ENCODE peak calls at places on chromosomes 6 and 20, in ten cellular contexts. A is prostate gland; T is HFFc6; F is activated naive CD4-positive, alpha-beta T cell; G is occipital lobe; S is stimulated activated naive CD8-positive, alpha-beta T cell treated with anti-CD3 and anti-CD28 coated beads, Interleukin-15, amount 100 ng/mL, for 72 hours; V is KG1; I is H54; N is dorsolateral prefrontal cortex; L is anterior cingulate cortex. B is an unnamed sample.

GRCh38 chr6:93550551-93551276 is 131.4 kb upstream of the EPHA7 start:
- DNase-seq in A (no peak), T (no peak), F (no peak), G (no peak), S (no peak), V (no peak), I (no peak), N (no peak), L (no peak), B (no peak)

GRCh38 chr6:127100510-127101140 is 17.8 kb upstream of the RSPO3 start:
- DNase-seq in A (no peak), T (peak; percentile 13), F (no peak), G (no peak), S (no peak), V (no peak), I (no peak), N (no peak), L (no peak), B (no peak)

GRCh38 chr6:41162687-41163418 is at the start of gene TREM2:
- DNase-seq in A (no peak), T (no peak), F (no peak), G (no peak), S (no peak), V (no peak), I (no peak), N (no peak), L (no peak), B (no peak)

GRCh38 chr20:57772349-57772964 is 62.6 kb upstream of the PMEPA1 start:
- DNase-seq in A (no peak), T (peak; percentile 69), F (no peak), G (no peak), S (no peak), V (peak; percentile 43), I (peak; percentile 78), N (no peak), L (no peak), B (no peak)

GRCh38 chr6:106315765-106316375 is 9.7 kb downstream of the ATG5 start:
- DNase-seq in A (no peak), T (no peak), F (no peak), G (no peak), S (no peak), V (no peak), I (no peak), N (no peak), L (no peak), B (no peak)

GRCh38 chr6:144749263-144749662 is 464.1 kb downstream of the UTRN start:
- DNase-seq in A (no peak), T (no peak), F (no peak), G (no peak), S (no peak), V (no peak), I (no peak), N (no peak), L (no peak), B (no peak)

GRCh38 chr20:16395366-16395765 is 177.9 kb downstream of the KIF16B start:
- DNase-seq in A (no peak), T (no peak), F (no peak), G (no peak), S (no peak), V (no peak), I (no peak), N (no peak), L (no peak), B (no peak)

GRCh38 chr6:113936093-113936934 is 34.6 kb downstream of the HDAC2 start:
- DNase-seq in A (peak; percentile 6), T (peak; percentile 66), F (no peak), G (no peak), S (no peak), V (peak; percentile 21), I (no peak), N (no peak), L (no peak), B (no peak)

GRCh38 chr6:130602151-130602770 is 224.9 kb upstream of the SMLR1 start:
- DNase-seq in A (no peak), T (peak; percentile 99), F (no peak), G (no peak), S (no peak), V (peak; percentile 58), I (peak; percentile 29), N (no peak), L (no peak), B (no peak)

GRCh38 chr6:106538145-106538544 is 91.2 kb downstream of the RTN4IP1 start:
- DNase-seq in A (no peak), T (no peak), F (no peak), G (no peak), S (no peak), V (no peak), I (no peak), N (no peak), L (no peak), B (no peak)

GRCh38 chr20:35447082-35447789 is 8.2 kb upstream of the CEP250 start:
- DNase-seq in A (peak; percentile 76), T (peak; percentile 76), F (peak; percentile 90), G (peak; percentile 62), S (peak; percentile 89), V (peak; percentile 82), I (peak; percentile 65), N (peak; percentile 89), L (peak; percentile 34), B (peak; percentile 85)

GRCh38 chr20:32067234-32067821 is 15.3 kb downstream of the HCK start:
- DNase-seq in A (no peak), T (peak; percentile 96), F (no peak), G (no peak), S (no peak), V (no peak), I (peak; percentile 25), N (no peak), L (no peak), B (no peak)

GRCh38 chr6:53974941-53975340 is 136.3 kb upstream of the MLIP start:
- DNase-seq in A (no peak), T (no peak), F (no peak), G (no peak), S (no peak), V (no peak), I (no peak), N (no peak), L (no peak), B (no peak)

GRCh38 chr20:12057778-12058177 is 140.1 kb downstream of the BTBD3 start:
- DNase-seq in A (no peak), T (no peak), F (no peak), G (no peak), S (no peak), V (no peak), I (no peak), N (no peak), L (no peak), B (no peak)

GRCh38 chr6:4055420-4056041 is 23.4 kb downstream of the FAM217A start:
- DNase-seq in A (peak; percentile 12), T (peak; percentile 78), F (no peak), G (no peak), S (no peak), V (no peak), I (peak; percentile 35), N (peak; percentile 40), L (no peak), B (no peak)

GRCh38 chr6:69630767-69631166 is 166.0 kb downstream of the LMBRD1 start:
- DNase-seq in A (no peak), T (no peak), F (no peak), G (no peak), S (no peak), V (no peak), I (no peak), N (no peak), L (no peak), B (no peak)

GRCh38 chr20:35302421-35303335 is 10.5 kb upstream of the FAM83C start:
- DNase-seq in A (no peak), T (peak; percentile 38), F (no peak), G (no peak), S (no peak), V (no peak), I (no peak), N (no peak), L (no peak), B (no peak)

GRCh38 chr6:5214570-5215052 is 46.1 kb downstream of the LYRM4 start:
- DNase-seq in A (peak; percentile 41), T (no peak), F (no peak), G (peak; percentile 10), S (peak; percentile 15), V (no peak), I (peak; percentile 45), N (peak; percentile 66), L (peak; percentile 41), B (no peak)

GRCh38 chr6:88965691-88966090 is 2.3 kb upstream of the RNGTT start:
- DNase-seq in A (no peak), T (no peak), F (no peak), G (no peak), S (no peak), V (no peak), I (no peak), N (no peak), L (no peak), B (no peak)

GRCh38 chr6:166007349-166008263 is 160.0 kb downstream of the TBXT start:
- DNase-seq in A (no peak), T (no peak), F (no peak), G (peak; percentile 29), S (no peak), V (no peak), I (no peak), N (peak; percentile 57), L (no peak), B (peak; percentile 55)

GRCh38 chr6:161949531-161949930 is 675.7 kb upstream of the AGPAT4 start:
- DNase-seq in A (no peak), T (no peak), F (no peak), G (no peak), S (no peak), V (no peak), I (peak; percentile 12), N (no peak), L (no peak), B (no peak)

GRCh38 chr6:132566404-132566803 is 3.7 kb upstream of the TAAR6 start:
- DNase-seq in A (no peak), T (no peak), F (no peak), G (no peak), S (no peak), V (no peak), I (no peak), N (no peak), L (no peak), B (no peak)

GRCh38 chr6:112253842-112254816 is at the start of gene LAMA4:
- DNase-seq in A (no peak), T (peak; percentile 33), F (no peak), G (peak; percentile 19), S (peak; percentile 23), V (peak; percentile 10), I (peak; percentile 17), N (no peak), L (peak; percentile 30), B (peak; percentile 71)

GRCh38 chr6:142275146-142276006 is 26.4 kb upstream of the ADGRG6 start:
- DNase-seq in A (no peak), T (peak; percentile 35), F (no peak), G (no peak), S (no peak), V (no peak), I (peak; percentile 6), N (no peak), L (no peak), B (no peak)

GRCh38 chr6:35582315-35582714 is 69.6 kb upstream of the TULP1 start:
- DNase-seq in A (no peak), T (no peak), F (no peak), G (no peak), S (no peak), V (no peak), I (no peak), N (no peak), L (no peak), B (no peak)

GRCh38 chr6:27479319-27480182 is 6.6 kb upstream of the ZNF184 start:
- DNase-seq in A (peak; percentile 76), T (peak; percentile 97), F (peak; percentile 79), G (peak; percentile 53), S (peak; percentile 87), V (peak; percentile 91), I (peak; percentile 50), N (peak; percentile 67), L (peak; percentile 76), B (peak; percentile 73)

GRCh38 chr6:144543006-144543871 is 258.1 kb downstream of the UTRN start:
- DNase-seq in A (no peak), T (peak; percentile 91), F (no peak), G (no peak), S (no peak), V (peak; percentile 28), I (peak; percentile 28), N (no peak), L (no peak), B (no peak)

GRCh38 chr20:62902926-62903615 is 23.2 kb downstream of the DIDO1 start:
- DNase-seq in A (no peak), T (no peak), F (no peak), G (no peak), S (no peak), V (no peak), I (peak; percentile 69), N (no peak), L (no peak), B (no peak)